ENCODE peak calls at places on chromosome 1, in nine cellular contexts. One of them, this sample, is unnamed.

GRCh38 chr1:20317471-20317870 is 26.8 kb downstream of the VWA5B1 start:
- DNase-seq in astrocyte of the spinal cord: no peak
- DNase-seq in mesenchymal stem cell: no peak
- DNase-seq in iris pigment epithelial cell: no peak
- DNase-seq in stimulated activated CD4-positive, alpha-beta T cell treated with anti-CD3 and anti-CD28 coated beads, Interleukin-2, amount 100 ng/mL, for 48 hours: no peak
- DNase-seq in stomach: no peak
- DNase-seq in esophagus muscularis mucosa: no peak
- DNase-seq in LoVo: no peak
- DNase-seq in HEK293T: no peak
- DNase-seq in this sample: no peak

GRCh38 chr1:201190624-201191051 is at the start of gene IGFN1:
- DNase-seq in LoVo: no peak
- DNase-seq in mesenchymal stem cell: no peak
- DNase-seq in stomach: no peak
- DNase-seq in astrocyte of the spinal cord: no peak
- DNase-seq in esophagus muscularis mucosa: no peak
- DNase-seq in iris pigment epithelial cell: no peak
- DNase-seq in HEK293T: no peak
- DNase-seq in stimulated activated CD4-positive, alpha-beta T cell treated with anti-CD3 and anti-CD28 coated beads, Interleukin-2, amount 100 ng/mL, for 48 hours: no peak
- DNase-seq in this sample: no peak

GRCh38 chr1:67264899-67265298 is 42.8 kb upstream of the IL12RB2 start:
- DNase-seq in astrocyte of the spinal cord: no peak
- DNase-seq in mesenchymal stem cell: no peak
- DNase-seq in stimulated activated CD4-positive, alpha-beta T cell treated with anti-CD3 and anti-CD28 coated beads, Interleukin-2, amount 100 ng/mL, for 48 hours: no peak
- DNase-seq in iris pigment epithelial cell: no peak
- DNase-seq in esophagus muscularis mucosa: no peak
- DNase-seq in LoVo: no peak
- DNase-seq in stomach: no peak
- DNase-seq in HEK293T: no peak
- DNase-seq in this sample: no peak

GRCh38 chr1:47650205-47650604 is 212.4 kb downstream of the FOXD2 start:
- DNase-seq in LoVo: peak; percentile 81
- DNase-seq in iris pigment epithelial cell: peak; percentile 98
- DNase-seq in esophagus muscularis mucosa: no peak
- DNase-seq in stomach: peak; percentile 25
- DNase-seq in mesenchymal stem cell: peak; percentile 75
- DNase-seq in HEK293T: no peak
- DNase-seq in astrocyte of the spinal cord: peak; percentile 86
- DNase-seq in stimulated activated CD4-positive, alpha-beta T cell treated with anti-CD3 and anti-CD28 coated beads, Interleukin-2, amount 100 ng/mL, for 48 hours: no peak
- DNase-seq in this sample: peak; percentile 71

GRCh38 chr1:53470584-53470983 is 11.4 kb downstream of the DMRTB1 start:
- DNase-seq in stomach: no peak
- DNase-seq in LoVo: no peak
- DNase-seq in astrocyte of the spinal cord: no peak
- DNase-seq in HEK293T: no peak
- DNase-seq in stimulated activated CD4-positive, alpha-beta T cell treated with anti-CD3 and anti-CD28 coated beads, Interleukin-2, amount 100 ng/mL, for 48 hours: no peak
- DNase-seq in mesenchymal stem cell: no peak
- DNase-seq in iris pigment epithelial cell: no peak
- DNase-seq in esophagus muscularis mucosa: no peak
- DNase-seq in this sample: no peak

GRCh38 chr1:202688401-202688800 is 21.9 kb downstream of the SYT2 start:
- DNase-seq in esophagus muscularis mucosa: no peak
- DNase-seq in HEK293T: no peak
- DNase-seq in mesenchymal stem cell: no peak
- DNase-seq in iris pigment epithelial cell: peak; percentile 3
- DNase-seq in stomach: no peak
- DNase-seq in LoVo: no peak
- DNase-seq in astrocyte of the spinal cord: no peak
- DNase-seq in stimulated activated CD4-positive, alpha-beta T cell treated with anti-CD3 and anti-CD28 coated beads, Interleukin-2, amount 100 ng/mL, for 48 hours: no peak
- DNase-seq in this sample: no peak

GRCh38 chr1:8813991-8814390 is 3.4 kb downstream of the RERE start:
- DNase-seq in astrocyte of the spinal cord: no peak
- DNase-seq in esophagus muscularis mucosa: no peak
- DNase-seq in iris pigment epithelial cell: peak; percentile 42
- DNase-seq in HEK293T: no peak
- DNase-seq in stomach: no peak
- DNase-seq in mesenchymal stem cell: peak; percentile 36
- DNase-seq in LoVo: no peak
- DNase-seq in stimulated activated CD4-positive, alpha-beta T cell treated with anti-CD3 and anti-CD28 coated beads, Interleukin-2, amount 100 ng/mL, for 48 hours: no peak
- DNase-seq in this sample: no peak

GRCh38 chr1:171257207-171258052 is 9.1 kb downstream of the FMO1 start:
- DNase-seq in esophagus muscularis mucosa: no peak
- DNase-seq in stimulated activated CD4-positive, alpha-beta T cell treated with anti-CD3 and anti-CD28 coated beads, Interleukin-2, amount 100 ng/mL, for 48 hours: no peak
- DNase-seq in iris pigment epithelial cell: peak; percentile 57
- DNase-seq in HEK293T: no peak
- DNase-seq in mesenchymal stem cell: no peak
- DNase-seq in astrocyte of the spinal cord: no peak
- DNase-seq in stomach: peak; percentile 43
- DNase-seq in LoVo: peak; percentile 41
- DNase-seq in this sample: no peak

GRCh38 chr1:84581648-84582047 is 7.4 kb upstream of the CTBS start:
- DNase-seq in LoVo: no peak
- DNase-seq in esophagus muscularis mucosa: no peak
- DNase-seq in astrocyte of the spinal cord: no peak
- DNase-seq in stomach: no peak
- DNase-seq in iris pigment epithelial cell: no peak
- DNase-seq in mesenchymal stem cell: no peak
- DNase-seq in stimulated activated CD4-positive, alpha-beta T cell treated with anti-CD3 and anti-CD28 coated beads, Interleukin-2, amount 100 ng/mL, for 48 hours: no peak
- DNase-seq in HEK293T: no peak
- DNase-seq in this sample: no peak

GRCh38 chr1:109040627-109041613 is 982 bp downstream of the WDR47 start:
- DNase-seq in HEK293T: peak; percentile 37
- DNase-seq in iris pigment epithelial cell: peak; percentile 34
- DNase-seq in LoVo: no peak
- DNase-seq in stimulated activated CD4-positive, alpha-beta T cell treated with anti-CD3 and anti-CD28 coated beads, Interleukin-2, amount 100 ng/mL, for 48 hours: no peak
- DNase-seq in stomach: peak; percentile 28
- DNase-seq in astrocyte of the spinal cord: peak; percentile 34
- DNase-seq in mesenchymal stem cell: peak; percentile 48
- DNase-seq in esophagus muscularis mucosa: no peak
- DNase-seq in this sample: peak; percentile 9

GRCh38 chr1:62361426-62361825 is 42.2 kb upstream of the KANK4 start:
- DNase-seq in iris pigment epithelial cell: no peak
- DNase-seq in esophagus muscularis mucosa: no peak
- DNase-seq in stimulated activated CD4-positive, alpha-beta T cell treated with anti-CD3 and anti-CD28 coated beads, Interleukin-2, amount 100 ng/mL, for 48 hours: no peak
- DNase-seq in mesenchymal stem cell: no peak
- DNase-seq in stomach: no peak
- DNase-seq in HEK293T: no peak
- DNase-seq in astrocyte of the spinal cord: no peak
- DNase-seq in LoVo: no peak
- DNase-seq in this sample: no peak

GRCh38 chr1:241518447-241519307 is 878 bp downstream of the FH start:
- DNase-seq in stimulated activated CD4-positive, alpha-beta T cell treated with anti-CD3 and anti-CD28 coated beads, Interleukin-2, amount 100 ng/mL, for 48 hours: peak; percentile 19
- DNase-seq in LoVo: peak; percentile 4
- DNase-seq in esophagus muscularis mucosa: no peak
- DNase-seq in mesenchymal stem cell: peak; percentile 47
- DNase-seq in stomach: no peak
- DNase-seq in iris pigment epithelial cell: peak; percentile 57
- DNase-seq in astrocyte of the spinal cord: peak; percentile 41
- DNase-seq in HEK293T: no peak
- DNase-seq in this sample: no peak

GRCh38 chr1:5754817-5755551 is 237.2 kb downstream of the NPHP4 start:
- DNase-seq in stimulated activated CD4-positive, alpha-beta T cell treated with anti-CD3 and anti-CD28 coated beads, Interleukin-2, amount 100 ng/mL, for 48 hours: no peak
- DNase-seq in LoVo: no peak
- DNase-seq in astrocyte of the spinal cord: no peak
- DNase-seq in iris pigment epithelial cell: no peak
- DNase-seq in HEK293T: no peak
- DNase-seq in esophagus muscularis mucosa: no peak
- DNase-seq in stomach: no peak
- DNase-seq in mesenchymal stem cell: no peak
- DNase-seq in this sample: no peak

GRCh38 chr1:29279406-29279805 is 43.1 kb downstream of the PTPRU start:
- DNase-seq in HEK293T: no peak
- DNase-seq in iris pigment epithelial cell: no peak
- DNase-seq in esophagus muscularis mucosa: no peak
- DNase-seq in stomach: no peak
- DNase-seq in mesenchymal stem cell: no peak
- DNase-seq in stimulated activated CD4-positive, alpha-beta T cell treated with anti-CD3 and anti-CD28 coated beads, Interleukin-2, amount 100 ng/mL, for 48 hours: no peak
- DNase-seq in astrocyte of the spinal cord: no peak
- DNase-seq in LoVo: no peak
- DNase-seq in this sample: no peak

GRCh38 chr1:92484472-92485373 is 2.0 kb downstream of the GFI1 start:
- DNase-seq in LoVo: peak; percentile 31
- DNase-seq in iris pigment epithelial cell: no peak
- DNase-seq in stimulated activated CD4-positive, alpha-beta T cell treated with anti-CD3 and anti-CD28 coated beads, Interleukin-2, amount 100 ng/mL, for 48 hours: peak; percentile 63
- DNase-seq in stomach: peak; percentile 48
- DNase-seq in astrocyte of the spinal cord: no peak
- DNase-seq in HEK293T: peak; percentile 31
- DNase-seq in mesenchymal stem cell: peak; percentile 30
- DNase-seq in esophagus muscularis mucosa: no peak
- DNase-seq in this sample: peak; percentile 38

GRCh38 chr1:46675549-46676314 is 4.1 kb downstream of the TEX38 start:
- DNase-seq in mesenchymal stem cell: peak; percentile 34
- DNase-seq in stimulated activated CD4-positive, alpha-beta T cell treated with anti-CD3 and anti-CD28 coated beads, Interleukin-2, amount 100 ng/mL, for 48 hours: no peak
- DNase-seq in stomach: no peak
- DNase-seq in LoVo: no peak
- DNase-seq in HEK293T: no peak
- DNase-seq in esophagus muscularis mucosa: no peak
- DNase-seq in iris pigment epithelial cell: no peak
- DNase-seq in astrocyte of the spinal cord: no peak
- DNase-seq in this sample: no peak

GRCh38 chr1:93738075-93738622 is 56.5 kb upstream of the BCAR3 start:
- DNase-seq in iris pigment epithelial cell: peak; percentile 94
- DNase-seq in stomach: no peak
- DNase-seq in stimulated activated CD4-positive, alpha-beta T cell treated with anti-CD3 and anti-CD28 coated beads, Interleukin-2, amount 100 ng/mL, for 48 hours: no peak
- DNase-seq in mesenchymal stem cell: peak; percentile 35
- DNase-seq in esophagus muscularis mucosa: no peak
- DNase-seq in LoVo: peak; percentile 58
- DNase-seq in HEK293T: no peak
- DNase-seq in astrocyte of the spinal cord: peak; percentile 89
- DNase-seq in this sample: peak; percentile 63

GRCh38 chr1:75724472-75725022 is at the start of gene ACADM:
- DNase-seq in stimulated activated CD4-positive, alpha-beta T cell treated with anti-CD3 and anti-CD28 coated beads, Interleukin-2, amount 100 ng/mL, for 48 hours: peak; percentile 79
- DNase-seq in stomach: peak; percentile 89
- DNase-seq in astrocyte of the spinal cord: peak; percentile 82
- DNase-seq in LoVo: peak; percentile 85
- DNase-seq in iris pigment epithelial cell: peak; percentile 79
- DNase-seq in mesenchymal stem cell: peak; percentile 89
- DNase-seq in HEK293T: peak; percentile 85
- DNase-seq in esophagus muscularis mucosa: peak; percentile 97
- DNase-seq in this sample: peak; percentile 76

GRCh38 chr1:186059311-186059710 is 315.7 kb downstream of the TPR start:
- DNase-seq in esophagus muscularis mucosa: no peak
- DNase-seq in HEK293T: no peak
- DNase-seq in astrocyte of the spinal cord: no peak
- DNase-seq in iris pigment epithelial cell: peak; percentile 78
- DNase-seq in mesenchymal stem cell: no peak
- DNase-seq in LoVo: no peak
- DNase-seq in stimulated activated CD4-positive, alpha-beta T cell treated with anti-CD3 and anti-CD28 coated beads, Interleukin-2, amount 100 ng/mL, for 48 hours: no peak
- DNase-seq in stomach: no peak
- DNase-seq in this sample: no peak

GRCh38 chr1:14108356-14109275 is 408.6 kb downstream of the PRDM2 start:
- DNase-seq in astrocyte of the spinal cord: no peak
- DNase-seq in esophagus muscularis mucosa: peak; percentile 91
- DNase-seq in stomach: no peak
- DNase-seq in mesenchymal stem cell: no peak
- DNase-seq in stimulated activated CD4-positive, alpha-beta T cell treated with anti-CD3 and anti-CD28 coated beads, Interleukin-2, amount 100 ng/mL, for 48 hours: no peak
- DNase-seq in HEK293T: no peak
- DNase-seq in LoVo: no peak
- DNase-seq in iris pigment epithelial cell: no peak
- DNase-seq in this sample: no peak

GRCh38 chr1:55353709-55354620 is 138.8 kb upstream of the USP24 start:
- DNase-seq in mesenchymal stem cell: no peak
- DNase-seq in stomach: no peak
- DNase-seq in esophagus muscularis mucosa: no peak
- DNase-seq in iris pigment epithelial cell: no peak
- DNase-seq in astrocyte of the spinal cord: no peak
- DNase-seq in stimulated activated CD4-positive, alpha-beta T cell treated with anti-CD3 and anti-CD28 coated beads, Interleukin-2, amount 100 ng/mL, for 48 hours: no peak
- DNase-seq in HEK293T: no peak
- DNase-seq in LoVo: no peak
- DNase-seq in this sample: no peak

GRCh38 chr1:164320780-164321683 is 238.0 kb upstream of the PBX1 start:
- DNase-seq in mesenchymal stem cell: peak; percentile 2
- DNase-seq in stomach: peak; percentile 28
- DNase-seq in esophagus muscularis mucosa: no peak
- DNase-seq in stimulated activated CD4-positive, alpha-beta T cell treated with anti-CD3 and anti-CD28 coated beads, Interleukin-2, amount 100 ng/mL, for 48 hours: no peak
- DNase-seq in HEK293T: no peak
- DNase-seq in LoVo: no peak
- DNase-seq in iris pigment epithelial cell: peak; percentile 35
- DNase-seq in astrocyte of the spinal cord: peak; percentile 26
- DNase-seq in this sample: no peak

GRCh38 chr1:110502402-110502801 is 16.6 kb downstream of the KCNA10 start:
- DNase-seq in LoVo: no peak
- DNase-seq in mesenchymal stem cell: no peak
- DNase-seq in stomach: no peak
- DNase-seq in HEK293T: no peak
- DNase-seq in iris pigment epithelial cell: no peak
- DNase-seq in esophagus muscularis mucosa: no peak
- DNase-seq in stimulated activated CD4-positive, alpha-beta T cell treated with anti-CD3 and anti-CD28 coated beads, Interleukin-2, amount 100 ng/mL, for 48 hours: no peak
- DNase-seq in astrocyte of the spinal cord: no peak
- DNase-seq in this sample: no peak

GRCh38 chr1:179327679-179328078 is 34.1 kb downstream of the SOAT1 start:
- DNase-seq in LoVo: no peak
- DNase-seq in iris pigment epithelial cell: peak; percentile 62
- DNase-seq in stomach: no peak
- DNase-seq in mesenchymal stem cell: no peak
- DNase-seq in HEK293T: no peak
- DNase-seq in stimulated activated CD4-positive, alpha-beta T cell treated with anti-CD3 and anti-CD28 coated beads, Interleukin-2, amount 100 ng/mL, for 48 hours: no peak
- DNase-seq in astrocyte of the spinal cord: no peak
- DNase-seq in esophagus muscularis mucosa: no peak
- DNase-seq in this sample: no peak

GRCh38 chr1:174953657-174954435 is 45.9 kb upstream of the CACYBP start:
- DNase-seq in HEK293T: no peak
- DNase-seq in stomach: no peak
- DNase-seq in iris pigment epithelial cell: no peak
- DNase-seq in LoVo: peak; percentile 31
- DNase-seq in mesenchymal stem cell: peak; percentile 13
- DNase-seq in esophagus muscularis mucosa: no peak
- DNase-seq in astrocyte of the spinal cord: no peak
- DNase-seq in stimulated activated CD4-positive, alpha-beta T cell treated with anti-CD3 and anti-CD28 coated beads, Interleukin-2, amount 100 ng/mL, for 48 hours: no peak
- DNase-seq in this sample: no peak

GRCh38 chr1:168637350-168637991 is 61.1 kb downstream of the XCL1 start:
- DNase-seq in stimulated activated CD4-positive, alpha-beta T cell treated with anti-CD3 and anti-CD28 coated beads, Interleukin-2, amount 100 ng/mL, for 48 hours: no peak
- DNase-seq in mesenchymal stem cell: peak; percentile 29
- DNase-seq in astrocyte of the spinal cord: no peak
- DNase-seq in iris pigment epithelial cell: peak; percentile 39
- DNase-seq in HEK293T: peak; percentile 70
- DNase-seq in stomach: no peak
- DNase-seq in esophagus muscularis mucosa: no peak
- DNase-seq in LoVo: peak; percentile 27
- DNase-seq in this sample: peak; percentile 67

GRCh38 chr1:85274969-85275453 is 1.4 kb downstream of the BCL10 start:
- DNase-seq in HEK293T: peak; percentile 67
- DNase-seq in astrocyte of the spinal cord: peak; percentile 79
- DNase-seq in LoVo: peak; percentile 81
- DNase-seq in mesenchymal stem cell: peak; percentile 96
- DNase-seq in iris pigment epithelial cell: peak; percentile 83
- DNase-seq in stomach: no peak
- DNase-seq in stimulated activated CD4-positive, alpha-beta T cell treated with anti-CD3 and anti-CD28 coated beads, Interleukin-2, amount 100 ng/mL, for 48 hours: no peak
- DNase-seq in esophagus muscularis mucosa: no peak
- DNase-seq in this sample: peak; percentile 55

GRCh38 chr1:97563926-97564325 is 356.9 kb downstream of the DPYD start:
- DNase-seq in stomach: no peak
- DNase-seq in astrocyte of the spinal cord: no peak
- DNase-seq in LoVo: no peak
- DNase-seq in HEK293T: no peak
- DNase-seq in esophagus muscularis mucosa: no peak
- DNase-seq in stimulated activated CD4-positive, alpha-beta T cell treated with anti-CD3 and anti-CD28 coated beads, Interleukin-2, amount 100 ng/mL, for 48 hours: no peak
- DNase-seq in mesenchymal stem cell: no peak
- DNase-seq in iris pigment epithelial cell: no peak
- DNase-seq in this sample: no peak

GRCh38 chr1:179831852-179832699 is 45.5 kb downstream of the TOR1AIP2 start:
- DNase-seq in stomach: no peak
- DNase-seq in iris pigment epithelial cell: peak; percentile 53
- DNase-seq in HEK293T: no peak
- DNase-seq in LoVo: no peak
- DNase-seq in stimulated activated CD4-positive, alpha-beta T cell treated with anti-CD3 and anti-CD28 coated beads, Interleukin-2, amount 100 ng/mL, for 48 hours: no peak
- DNase-seq in esophagus muscularis mucosa: peak; percentile 89
- DNase-seq in astrocyte of the spinal cord: peak; percentile 30
- DNase-seq in mesenchymal stem cell: no peak
- DNase-seq in this sample: no peak

GRCh38 chr1:14889937-14890440 is 263.6 kb upstream of the TMEM51 start:
- DNase-seq in LoVo: no peak
- DNase-seq in mesenchymal stem cell: no peak
- DNase-seq in esophagus muscularis mucosa: no peak
- DNase-seq in astrocyte of the spinal cord: no peak
- DNase-seq in stomach: no peak
- DNase-seq in iris pigment epithelial cell: no peak
- DNase-seq in HEK293T: no peak
- DNase-seq in stimulated activated CD4-positive, alpha-beta T cell treated with anti-CD3 and anti-CD28 coated beads, Interleukin-2, amount 100 ng/mL, for 48 hours: no peak
- DNase-seq in this sample: no peak

GRCh38 chr1:29974345-29974744 is 738.0 kb downstream of the PTPRU start:
- DNase-seq in stimulated activated CD4-positive, alpha-beta T cell treated with anti-CD3 and anti-CD28 coated beads, Interleukin-2, amount 100 ng/mL, for 48 hours: no peak
- DNase-seq in iris pigment epithelial cell: peak; percentile 81
- DNase-seq in stomach: no peak
- DNase-seq in LoVo: no peak
- DNase-seq in mesenchymal stem cell: no peak
- DNase-seq in HEK293T: no peak
- DNase-seq in astrocyte of the spinal cord: peak; percentile 68
- DNase-seq in esophagus muscularis mucosa: no peak
- DNase-seq in this sample: peak; percentile 69

This sample was measured in A549.